ENCODE peak calls at places on chromosomes 12 and 14, in six cellular contexts. V, L, K, A, S and E are unnamed samples.
A peak's percentile ranks its signal among the peaks of the same experiment; 100 is the strongest.

GRCh38 chr12:85573635-85574214 is 262.5 kb downstream of the RASSF9 start:
- DNase-seq in V (no peak), K (no peak), A (no peak), L (no peak), S (no peak), E (no peak)

GRCh38 chr12:14643247-14643646 is 53.2 kb downstream of the GUCY2C start:
- DNase-seq in K (no peak), V (no peak), A (no peak), S (no peak), L (peak; percentile 42), E (no peak)

GRCh38 chr12:108838194-108839010 is 19.0 kb downstream of the SSH1 start:
- DNase-seq in S (no peak), V (peak; percentile 87), A (peak; percentile 96), K (peak; percentile 92), L (peak; percentile 100), E (peak; percentile 100)

GRCh38 chr14:102280376-102280962 is 24.5 kb downstream of the MOK start:
- DNase-seq in V (no peak), A (peak; percentile 33), L (peak; percentile 97), S (no peak), K (no peak), E (peak; percentile 99)

GRCh38 chr12:65204886-65205525 is 35.6 kb downstream of the LEMD3 start:
- DNase-seq in S (no peak), L (no peak), V (no peak), K (no peak), A (no peak), E (no peak)

GRCh38 chr14:66117600-66117999 is 368.6 kb upstream of the CCDC196 start:
- DNase-seq in V (no peak), K (no peak), L (peak; percentile 25), S (no peak), A (no peak), E (peak; percentile 33)

GRCh38 chr14:34450542-34450915 is 11.5 kb downstream of the SPTSSA start:
- DNase-seq in A (no peak), S (no peak), K (no peak), V (no peak), L (no peak), E (no peak)

GRCh38 chr12:52873832-52874572 is 25.2 kb upstream of the KRT78 start:
- DNase-seq in K (peak; percentile 92), A (peak; percentile 94), L (peak; percentile 84), V (peak; percentile 91), S (peak; percentile 84), E (peak; percentile 89)